ENCODE peak calls at places on chromosomes 4 and X, in nine cellular contexts. N is Jurkat, Clone E6-1; X is activated T-cell treated with anti-CD3 and anti-CD28 coated beads, Interleukin-2, amount 50 U/mL, for 4 hours; Q is fibroblast of villous mesenchyme; P is GM23248; T is iPS-NIHi11; I is SIG-M5; W is neuronal stem cell; K is naive thymus-derived CD4-positive, alpha-beta T cell. R is an unnamed sample.
A peak's percentile ranks its signal among the peaks of the same experiment; 100 is the strongest.

GRCh38 chr4:185721190-185721948 is 90.6 kb downstream of the SORBS2 start:
- DNase-seq in K (no peak), P (no peak), W (no peak), N (no peak), T (no peak), X (no peak), I (no peak), Q (peak; percentile 47), R (no peak)

GRCh38 chr4:650461-650860 is 23.6 kb downstream of the ATP5ME start:
- DNase-seq in P (no peak), K (no peak), Q (no peak), W (no peak), I (no peak), X (no peak), T (no peak), N (no peak), R (no peak)

GRCh38 chr4:26719954-26720552 is 136.2 kb downstream of the TBC1D19 start:
- DNase-seq in W (no peak), X (no peak), K (no peak), N (peak; percentile 17), I (no peak), P (peak; percentile 64), Q (peak; percentile 40), T (peak; percentile 17), R (no peak)

GRCh38 chr4:152165146-152165545 is 370.7 kb downstream of the FBXW7 start:
- DNase-seq in T (no peak), K (no peak), N (no peak), P (peak; percentile 30), Q (no peak), I (no peak), X (no peak), W (no peak), R (no peak)

GRCh38 chr4:128635939-128636551 is 173.5 kb upstream of the JADE1 start:
- DNase-seq in N (no peak), P (peak; percentile 3), T (no peak), K (no peak), I (no peak), Q (no peak), X (no peak), W (no peak), R (no peak)

GRCh38 chr4:41719417-41719816 is 29.1 kb downstream of the PHOX2B start:
- DNase-seq in W (no peak), I (no peak), P (peak; percentile 41), Q (peak; percentile 29), X (no peak), T (no peak), K (no peak), N (no peak), R (no peak)

GRCh38 chrX:80576267-80576666 is 156.0 kb downstream of the TENT5D start:
- DNase-seq in P (no peak), X (no peak), I (no peak), Q (no peak), W (no peak), T (no peak), N (no peak), K (no peak), R (no peak)

GRCh38 chr4:111961806-111962205 is 183.4 kb upstream of the FAM241A start:
- DNase-seq in I (no peak), W (no peak), Q (no peak), P (peak; percentile 88), K (no peak), N (no peak), X (no peak), T (no peak), R (no peak)

GRCh38 chr4:24988776-24989175 is 42.0 kb downstream of the LGI2 start:
- DNase-seq in W (no peak), K (no peak), X (no peak), T (peak; percentile 77), P (peak; percentile 74), Q (peak; percentile 42), N (no peak), I (no peak), R (no peak)

GRCh38 chr4:172826346-172826745 is 342.3 kb upstream of the GALNT7 start:
- DNase-seq in Q (no peak), I (no peak), N (no peak), W (no peak), T (no peak), X (no peak), K (no peak), P (peak; percentile 5), R (no peak)